ENCODE peak calls at places on chromosomes 5 and 9, in five cellular contexts. N is LHCN-M2, B is ELR, F is hippocampal formation, J is NAMALWA. K is an unnamed sample.

GRCh38 chr9:38707885-38708640 is 11.9 kb downstream of the FAM240B start:
- DNase-seq in N (peak), B (no peak), F (no peak), J (peak), K (peak)

GRCh38 chr5:37043693-37044092 is 167.1 kb downstream of the NIPBL start:
- DNase-seq in N (no peak), B (peak), F (peak), J (peak), K (no peak)

GRCh38 chr5:115418788-115419187 is 122.3 kb upstream of the CCDC112 start:
- DNase-seq in N (no peak), B (no peak), F (no peak), J (no peak), K (no peak)

GRCh38 chr5:9196403-9197224 is 349.3 kb downstream of the SEMA5A start:
- DNase-seq in N (peak), B (peak), F (peak), J (no peak), K (no peak)

GRCh38 chr9:134425401-134425800 is 99.1 kb downstream of the RXRA start:
- DNase-seq in N (no peak), B (no peak), F (no peak), J (no peak), K (no peak)

GRCh38 chr9:101848485-101848919 is 110.1 kb upstream of the GRIN3A start:
- DNase-seq in N (no peak), B (peak), F (no peak), J (no peak), K (no peak)

GRCh38 chr9:9494334-9494733 is 1118.5 kb downstream of the PTPRD start:
- DNase-seq in N (no peak), B (no peak), F (no peak), J (no peak), K (no peak)

GRCh38 chr5:140986117-140986521 is 19.8 kb downstream of the PCDHAC2 start:
- DNase-seq in N (no peak), B (no peak), F (no peak), J (no peak), K (no peak)

GRCh38 chr5:15105799-15106393 is 234.3 kb upstream of the ANKH start:
- DNase-seq in N (peak), B (peak), F (peak), J (peak), K (peak)